ENCODE peak calls at places on chromosomes 7 and 10, in six cellular contexts. C is transverse colon, G is body of pancreas, B is pancreas, T is cardiac muscle cell, H is lower lobe of right lung. U is an unnamed sample. For H3K4me1, the result is how much of the 10 kb centered on the place peaks cover.

GRCh38 chr7:42672339-42672990 is 239.4 kb downstream of the C7orf25 start:
- DNase-seq in C (no peak), B (no peak), H (no peak), T (no peak), G (no peak), U (no peak)

GRCh38 chr7:27677912-27678612 is 15.4 kb upstream of the HIBADH start:
- DNase-seq in B (no peak), H (no peak), T (peak), C (peak), G (peak), U (no peak)

GRCh38 chr7:142636751-142637150 is 112.5 kb upstream of the PRSS1 start:
- DNase-seq in G (no peak), T (no peak), C (no peak), H (no peak), B (no peak), U (no peak)

GRCh38 chr10:7563368-7563767 is 103.4 kb downstream of the ITIH5 start:
- DNase-seq in C (peak), G (peak), B (no peak), T (peak), H (no peak), U (no peak)

GRCh38 chr10:67575530-67575929 is 120.5 kb downstream of the CTNNA3 start:
- DNase-seq in G (no peak), T (no peak), C (no peak), B (no peak), H (no peak), U (no peak)

GRCh38 chr10:110967009-110967630 is 47.7 kb downstream of the SHOC2 start:
- DNase-seq in B (no peak), C (no peak), T (peak), G (no peak), H (no peak), U (no peak)

GRCh38 chr10:112963835-112964234 is 13.8 kb downstream of the TCF7L2 start:
- DNase-seq in C (no peak), T (peak), G (no peak), H (no peak), B (no peak), U (no peak)

GRCh38 chr7:92678291-92678920 is 88.2 kb upstream of the FAM133B start:
- DNase-seq in B (no peak), H (no peak), G (no peak), T (no peak), C (no peak), U (no peak)

GRCh38 chr7:44291066-44291732 is 34.2 kb downstream of the CAMK2B start:
- DNase-seq in T (peak), C (peak), H (peak), G (peak), B (no peak), U (peak)

GRCh38 chr7:131031100-131031868 is 296.4 kb upstream of the MKLN1 start:
- DNase-seq in T (no peak), G (no peak), B (no peak), H (no peak), C (no peak), U (no peak)

GRCh38 chr7:85115006-85115405 is 71.8 kb downstream of the SEMA3D start:
- DNase-seq in G (no peak), T (no peak), C (no peak), H (no peak), B (no peak), U (no peak)

GRCh38 chr7:100584677-100585510 is 1.0 kb downstream of the LRCH4 start:
- DNase-seq in C (peak), B (peak), H (peak), T (peak), G (peak), U (peak)

GRCh38 chr7:12990440-12990839 is 303.0 kb downstream of the ARL4A start:
- DNase-seq in H (no peak), G (no peak), B (no peak), C (no peak), T (no peak), U (no peak)

GRCh38 chr7:50621932-50622587 is 56.9 kb upstream of the DDC start:
- DNase-seq in B (no peak), C (no peak), G (no peak), H (no peak), T (peak), U (no peak)

GRCh38 chr10:78550716-78551115 is 517.1 kb downstream of the RPS24 start:
- DNase-seq in C (no peak), B (no peak), T (no peak), H (no peak), G (no peak), U (no peak)

GRCh38 chr10:3890602-3891352 is 105.8 kb upstream of the KLF6 start:
- DNase-seq in C (no peak), G (no peak), T (no peak), H (no peak), B (no peak), U (no peak)

GRCh38 chr10:132036153-132036886 is 29.4 kb upstream of the JAKMIP3 start:
- DNase-seq in B (peak), T (peak), H (no peak), G (no peak), C (no peak), U (peak)

GRCh38 chr10:79034271-79034876 is 34.4 kb upstream of the ZMIZ1 start:
- DNase-seq in C (no peak), H (peak), G (no peak), B (no peak), T (no peak), U (no peak)

GRCh38 chr7:19709249-19709578 is 377 bp upstream of the POLR1F start:
- DNase-seq in B (no peak), T (no peak), C (no peak), G (no peak), H (no peak), U (no peak)

GRCh38 chr7:1798191-1798590 is 128.1 kb downstream of the ELFN1 start:
- DNase-seq in B (no peak), H (no peak), G (no peak), C (no peak), T (no peak), U (no peak)

GRCh38 chr10:79178614-79179403 is 110.0 kb downstream of the ZMIZ1 start:
- DNase-seq in C (no peak), B (no peak), G (no peak), T (peak), H (no peak), U (no peak)

GRCh38 chr7:106757846-106758245 is 96.9 kb upstream of the CCDC71L start:
- DNase-seq in C (peak), H (no peak), B (no peak), G (peak), T (peak), U (no peak)

GRCh38 chr10:37975407-37975991 is 948 bp downstream of the ZNF25 start:
- DNase-seq in B (no peak), C (no peak), H (no peak), T (peak), G (no peak), U (no peak)

GRCh38 chr10:51005551-51005950 is 68.7 kb upstream of the PRKG1 start:
- DNase-seq in H (no peak), B (no peak), C (no peak), G (no peak), T (no peak), U (no peak)

GRCh38 chr10:51000164-51000563 is 74.1 kb upstream of the PRKG1 start:
- DNase-seq in H (no peak), G (peak), C (no peak), B (no peak), T (peak), U (no peak)

GRCh38 chr10:51000976-51001375 is 73.3 kb upstream of the PRKG1 start:
- DNase-seq in B (no peak), T (peak), C (no peak), H (no peak), G (no peak), U (no peak)

GRCh38 chr10:50999163-50999562 is 75.1 kb upstream of the PRKG1 start:
- DNase-seq in G (no peak), T (no peak), H (no peak), C (no peak), B (no peak), U (no peak)

DNA sequence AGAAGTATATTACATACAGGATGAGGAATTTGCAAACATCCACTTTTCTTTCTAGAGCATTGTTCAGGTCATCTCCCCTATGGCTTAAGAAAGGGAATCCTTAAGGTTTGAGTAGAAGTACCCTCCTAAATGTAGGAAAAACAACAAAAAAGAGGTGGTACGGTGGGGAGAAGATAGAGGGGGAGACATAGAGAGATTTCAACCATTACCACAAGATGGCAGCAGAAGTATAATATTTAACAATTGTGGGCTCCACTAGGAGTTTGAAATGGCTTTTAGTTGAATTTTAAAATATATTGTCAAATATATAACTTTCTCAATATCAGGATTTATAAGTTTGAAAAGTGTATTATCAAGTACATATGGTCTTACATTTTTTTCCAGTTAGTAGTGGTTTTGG is 72.7 kb upstream of the PRKG1 start:
- DNase-seq in T (peak), B (no peak), H (no peak), C (no peak), G (peak), U (no peak)
- TF ChIP-seq CTCF in T (peak), B (peak), H (peak), C (peak), G (peak), U (peak)

GRCh38 chr7:5699951-5700384 is 81.5 kb downstream of the RNF216 start:
- DNase-seq in H (no peak), G (peak), C (peak), T (no peak), B (no peak), U (no peak)
- H3K4me1 ChIP-seq in H (under half), G (half or more), C (half or more), T (half or more), B (under half), U (half or more)

DNA sequence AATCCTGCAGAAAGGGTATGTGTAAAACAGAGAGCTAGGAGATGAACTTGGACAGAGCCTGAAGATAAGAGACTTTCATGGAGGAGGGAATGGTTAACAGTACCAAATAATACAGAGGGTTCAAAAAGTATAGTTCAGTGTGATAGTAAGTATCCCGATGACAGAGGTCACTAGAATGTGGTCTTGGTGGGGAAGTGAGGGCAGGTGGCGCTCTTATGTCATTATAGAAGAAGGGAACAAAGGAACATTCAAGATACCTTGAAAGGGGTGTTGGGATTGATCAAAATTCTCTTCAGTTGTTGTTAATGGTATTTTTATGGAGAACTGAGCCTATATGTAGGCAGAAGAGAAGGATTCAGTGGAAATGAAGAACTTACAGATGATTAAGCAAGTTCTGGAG is 312.5 kb downstream of the SUGCT start:
- DNase-seq in G (no peak), C (no peak), H (no peak), T (no peak), B (no peak), U (no peak)
- TF ChIP-seq CTCF in G (no peak), C (no peak), H (no peak), T (no peak), B (no peak), U (no peak)

GRCh38 chr7:88044069-88044468 is 110.0 kb downstream of the ADAM22 start:
- DNase-seq in H (no peak), B (no peak), C (no peak), G (no peak), T (no peak), U (no peak)
- H3K4me1 ChIP-seq in H (under half), B (under half), C (under half), G (under half), T (under half), U (under half)

GRCh38 chr7:29806131-29806792 is at the start of gene WIPF3:
- DNase-seq in B (peak), G (peak), H (peak), C (peak), T (peak), U (no peak)
- TF ChIP-seq CTCF in B (no peak), G (peak), H (no peak), C (no peak), T (no peak), U (no peak)

U was measured in spleen.